ENCODE peak calls at places on chromosomes 16 and 17, in eight cellular contexts. C, F, X, Z, E, N, S and A are unnamed samples.

GRCh38 chr17:58344047-58344790 is 7.8 kb downstream of the SUPT4H1 start:
- DNase-seq in C (no peak), F (no peak), X (no peak), Z (no peak), E (peak), N (peak), S (no peak), A (no peak)

GRCh38 chr17:47239663-47240374 is 13.8 kb upstream of the ITGB3 start:
- DNase-seq in C (peak), F (no peak), X (peak), Z (peak), E (peak), N (peak), S (peak), A (peak)

GRCh38 chr16:80317132-80318098 is 223.4 kb upstream of the DYNLRB2 start:
- DNase-seq in C (no peak), F (no peak), X (no peak), Z (no peak), E (no peak), N (no peak), S (no peak), A (peak)

GRCh38 chr16:67872631-67873434 is at the start of gene EDC4:
- DNase-seq in C (peak), F (no peak), X (peak), Z (peak), E (peak), N (peak), S (peak), A (peak)

GRCh38 chr16:72722552-72722951 is 325.4 kb downstream of the ZFHX3 start:
- DNase-seq in C (no peak), F (peak), X (no peak), Z (no peak), E (no peak), N (no peak), S (no peak), A (no peak)

GRCh38 chr17:61816538-61816937 is 46.8 kb downstream of the BRIP1 start:
- DNase-seq in C (no peak), F (no peak), X (no peak), Z (no peak), E (no peak), N (no peak), S (no peak), A (no peak)

GRCh38 chr17:57326348-57326747 is 70.0 kb downstream of the MSI2 start:
- DNase-seq in C (no peak), F (no peak), X (no peak), Z (no peak), E (no peak), N (no peak), S (no peak), A (no peak)

GRCh38 chr16:27097671-27098275 is 31.0 kb downstream of the C16orf82 start:
- DNase-seq in C (no peak), F (no peak), X (no peak), Z (peak), E (no peak), N (no peak), S (no peak), A (no peak)

GRCh38 chr17:38903404-38903803 is 22.0 kb upstream of the LASP1NB start:
- DNase-seq in C (no peak), F (no peak), X (no peak), Z (no peak), E (no peak), N (no peak), S (no peak), A (no peak)

GRCh38 chr16:19810817-19811731 is 73.6 kb downstream of the GPRC5B start:
- DNase-seq in C (peak), F (no peak), X (peak), Z (no peak), E (peak), N (no peak), S (no peak), A (peak)

GRCh38 chr17:78524870-78525510 is 52.2 kb downstream of the DNAH17 start:
- DNase-seq in C (no peak), F (no peak), X (no peak), Z (no peak), E (no peak), N (no peak), S (no peak), A (no peak)

GRCh38 chr16:49599281-49599680 is 225.7 kb downstream of the C16orf78 start:
- DNase-seq in C (no peak), F (no peak), X (peak), Z (no peak), E (no peak), N (peak), S (no peak), A (no peak)

GRCh38 chr16:67447508-67448076 is 16.7 kb downstream of the HSD11B2 start:
- DNase-seq in C (peak), F (no peak), X (peak), Z (peak), E (peak), N (peak), S (peak), A (no peak)

GRCh38 chr17:81329927-81330883 is 35.1 kb upstream of the SLC38A10 start:
- DNase-seq in C (peak), F (no peak), X (no peak), Z (no peak), E (no peak), N (no peak), S (no peak), A (no peak)

GRCh38 chr17:10198509-10199249 is at the start of gene GAS7:
- DNase-seq in C (peak), F (no peak), X (peak), Z (peak), E (no peak), N (peak), S (peak), A (no peak)

GRCh38 chr16:59440-60059 is 5.9 kb downstream of the SNRNP25 start:
- DNase-seq in C (no peak), F (no peak), X (no peak), Z (no peak), E (no peak), N (no peak), S (no peak), A (no peak)
- TF ChIP-seq POLR2A in C (no peak), F (no peak), X (no peak), Z (no peak), E (no peak), N (no peak), S (no peak), A (no peak)

GRCh38 chr17:50425682-50426471 is at the start of gene ACSF2:
- DNase-seq in C (peak), F (peak), X (peak), Z (peak), E (peak), N (peak), S (peak), A (peak)
- TF ChIP-seq POLR2A in C (no peak), F (no peak), X (peak), Z (no peak), E (peak), N (no peak), S (peak), A (peak)

GRCh38 chr17:30824002-30824355 is 513 bp downstream of the CRLF3 start:
- DNase-seq in C (peak), F (no peak), X (no peak), Z (no peak), E (no peak), N (no peak), S (no peak), A (peak)

GRCh38 chr17:30823425-30823824 is 1.1 kb downstream of the CRLF3 start:
- DNase-seq in C (no peak), F (no peak), X (no peak), Z (no peak), E (no peak), N (no peak), S (no peak), A (no peak)

GRCh38 chr17:30827082-30827481 is 2.6 kb upstream of the CRLF3 start:
- DNase-seq in C (no peak), F (no peak), X (no peak), Z (no peak), E (no peak), N (no peak), S (no peak), A (no peak)

GRCh38 chr17:30821751-30822723 is 2.5 kb downstream of the CRLF3 start:
- DNase-seq in C (no peak), F (no peak), X (no peak), Z (no peak), E (no peak), N (no peak), S (no peak), A (no peak)

GRCh38 chr17:30824356-30825145 is at the start of gene CRLF3:
- DNase-seq in C (peak), F (peak), X (peak), Z (peak), E (peak), N (peak), S (peak), A (peak)
- TF ChIP-seq POLR2A in C (peak), F (peak), X (peak), Z (no peak), E (no peak), N (no peak), S (peak), A (peak)

GRCh38 chr16:71626018-71626857 is at the start of gene MARVELD3:
- DNase-seq in C (peak), F (peak), X (no peak), Z (no peak), E (no peak), N (peak), S (no peak), A (no peak)
- TF ChIP-seq POLR2A in C (no peak), F (peak), X (no peak), Z (no peak), E (no peak), N (no peak), S (no peak), A (no peak)

DNA sequence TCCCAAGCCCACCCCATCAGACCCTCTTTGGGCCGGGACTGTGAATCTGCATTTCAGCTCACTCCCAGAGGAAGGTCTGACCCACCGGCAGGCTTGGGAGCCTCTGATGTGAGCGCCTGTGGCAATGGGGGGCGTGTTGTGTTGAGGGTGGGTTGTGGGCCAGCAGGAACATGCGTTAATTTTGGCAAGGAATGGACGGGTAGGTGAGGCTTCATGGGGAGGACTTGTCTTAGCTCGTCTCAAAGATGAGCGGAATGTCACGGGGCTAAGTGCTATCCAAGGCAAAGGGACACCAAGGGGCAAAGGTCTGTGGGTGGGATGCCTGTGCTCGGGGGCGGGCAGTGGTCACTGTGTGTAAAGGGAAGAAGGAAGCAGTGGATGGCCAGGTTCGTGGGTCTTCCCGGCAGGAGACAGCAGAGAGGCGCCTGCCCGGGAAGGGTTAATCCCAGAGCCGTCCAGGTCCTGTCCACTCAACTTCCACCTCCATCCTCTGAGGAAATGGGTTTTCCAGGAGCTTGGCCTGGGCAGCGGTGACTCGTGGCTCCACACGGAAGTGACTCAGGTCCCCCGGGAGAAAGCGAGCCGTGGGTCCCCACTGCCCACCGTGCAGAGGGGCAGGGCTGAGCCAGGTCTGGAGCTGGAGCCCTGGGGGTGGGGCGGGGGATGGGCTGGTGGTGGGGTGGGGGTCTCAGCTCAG is 17.4 kb downstream of the ADGRG1 start:
- DNase-seq in C (no peak), F (no peak), X (peak), Z (peak), E (peak), N (no peak), S (no peak), A (peak)
- TF ChIP-seq POLR2A in C (no peak), F (no peak), X (no peak), Z (no peak), E (no peak), N (no peak), S (no peak), A (no peak)

GRCh38 chr17:48541574-48542113 is 3.3 kb downstream of the HOXB2 start:
- DNase-seq in C (no peak), F (no peak), X (peak), Z (peak), E (no peak), N (no peak), S (peak), A (no peak)
- TF ChIP-seq POLR2A in C (no peak), F (no peak), X (peak), Z (no peak), E (peak), N (no peak), S (peak), A (peak)

GRCh38 chr17:44928950-44929720 is 13.8 kb upstream of the GFAP start:
- DNase-seq in C (no peak), F (no peak), X (peak), Z (no peak), E (no peak), N (no peak), S (no peak), A (no peak)

GRCh38 chr17:44925731-44926697 is 10.7 kb upstream of the GFAP start:
- DNase-seq in C (no peak), F (no peak), X (peak), Z (no peak), E (no peak), N (no peak), S (no peak), A (no peak)

GRCh38 chr17:44928136-44928535 is 12.8 kb upstream of the GFAP start:
- DNase-seq in C (no peak), F (no peak), X (peak), Z (no peak), E (no peak), N (no peak), S (no peak), A (no peak)

GRCh38 chr17:44927696-44928095 is 12.4 kb upstream of the GFAP start:
- DNase-seq in C (no peak), F (no peak), X (no peak), Z (no peak), E (no peak), N (no peak), S (no peak), A (no peak)

DNA sequence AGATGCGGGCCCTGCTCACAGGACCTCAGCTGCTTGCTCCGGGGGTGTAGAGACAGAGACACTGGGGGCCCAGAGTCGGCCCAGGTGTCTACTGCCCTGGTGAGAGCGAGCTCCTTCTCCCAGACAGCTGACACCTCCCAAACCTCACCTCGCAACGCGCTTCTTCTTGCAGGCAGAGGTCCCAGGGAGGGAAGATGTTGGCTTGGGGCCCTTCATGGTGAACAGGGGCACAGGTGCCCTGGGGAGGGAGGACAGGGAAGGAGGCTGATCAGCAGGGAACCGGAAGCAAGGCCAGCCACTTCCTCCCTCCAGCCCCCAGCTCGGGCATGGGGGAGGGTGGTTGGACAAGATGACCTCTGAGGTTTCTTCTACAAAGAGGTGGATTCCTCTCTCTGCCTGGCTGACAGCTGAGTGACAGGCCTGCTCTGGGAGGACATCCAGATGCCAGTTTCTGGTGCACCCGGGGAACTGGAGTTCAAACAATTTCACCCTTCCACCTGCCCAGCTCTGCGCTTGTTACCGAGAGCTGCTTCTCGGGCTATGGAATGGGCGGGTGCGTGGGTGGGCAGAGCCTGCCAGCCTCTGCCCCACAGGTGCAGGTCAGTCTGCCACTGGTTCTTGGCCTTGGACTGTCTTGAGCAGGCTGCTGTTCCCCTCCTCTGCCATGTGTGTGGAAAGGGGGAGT is 11.7 kb upstream of the GFAP start:
- DNase-seq in C (no peak), F (no peak), X (no peak), Z (no peak), E (no peak), N (no peak), S (no peak), A (no peak)
- TF ChIP-seq POLR2A in C (no peak), F (no peak), X (no peak), Z (no peak), E (no peak), N (no peak), S (no peak), A (no peak)

GRCh38 chr16:8674413-8675022 is at the start of gene ABAT:
- DNase-seq in C (peak), F (no peak), X (peak), Z (peak), E (peak), N (peak), S (peak), A (peak)
- TF ChIP-seq POLR2A in C (no peak), F (no peak), X (peak), Z (no peak), E (no peak), N (no peak), S (peak), A (no peak)

DNA sequence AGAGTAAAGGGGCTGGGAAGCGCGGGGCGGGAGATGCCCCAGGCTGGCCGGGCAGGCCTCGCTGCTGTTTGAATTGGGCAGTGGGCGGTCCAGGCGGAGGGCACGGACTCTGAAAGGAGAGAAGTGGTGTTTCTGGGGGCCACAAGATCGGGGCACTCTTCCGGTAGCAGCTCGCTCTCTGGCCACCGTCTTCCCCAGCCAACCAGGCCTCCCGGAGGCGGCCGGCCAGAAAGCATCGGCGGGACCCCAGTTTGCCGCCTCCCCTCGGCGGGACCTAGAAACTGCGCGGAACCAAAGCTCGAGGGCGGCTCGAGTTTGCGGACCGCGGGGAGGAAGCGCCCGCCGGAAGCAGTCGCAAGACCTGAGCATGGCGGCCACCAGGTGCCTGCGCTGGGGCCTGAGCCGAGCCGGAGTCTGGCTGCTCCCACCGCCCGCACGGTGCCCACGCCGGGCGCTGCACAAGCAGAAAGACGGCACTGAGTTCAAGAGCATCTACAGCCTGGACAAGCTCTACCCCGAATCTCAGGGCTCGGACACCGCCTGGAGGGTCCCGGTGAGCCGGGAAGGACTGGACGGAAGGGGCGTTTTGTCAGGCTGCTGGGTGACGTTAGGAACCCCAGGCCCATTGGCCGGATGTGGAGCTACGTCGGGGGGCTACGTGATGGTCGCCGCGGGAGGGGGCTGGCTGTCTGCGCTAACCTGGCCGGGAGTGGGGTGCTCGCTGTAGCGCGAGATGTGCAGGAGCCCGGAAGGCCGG is at the start of gene MRPL58:
- DNase-seq in C (peak), F (peak), X (peak), Z (peak), E (peak), N (peak), S (peak), A (peak)
- TF ChIP-seq POLR2A in C (peak), F (peak), X (peak), Z (no peak), E (peak), N (no peak), S (peak), A (peak)